ENCODE peak calls at places on chromosomes 1 and 21, in six cellular contexts. P is PC-3, V is NT2/D1, C is fibroblast of lung, F is IMR-90, H is kidney. X is an unnamed sample. For H3K4me1, the result is how much of the 10 kb centered on the place peaks cover.

GRCh38 chr1:103160281-103160680 is 52.0 kb upstream of the COL11A1 start:
- DNase-seq in P (no peak), V (no peak), C (peak), F (peak), H (no peak), X (no peak)

GRCh38 chr1:65021792-65022191 is 55.4 kb upstream of the JAK1 start:
- DNase-seq in P (no peak), V (no peak), C (no peak), F (no peak), H (no peak), X (no peak)

GRCh38 chr1:233244183-233244582 is 51.3 kb downstream of the PCNX2 start:
- DNase-seq in P (peak), V (no peak), C (peak), F (peak), H (no peak), X (peak)

GRCh38 chr1:177181280-177181630 is 10.5 kb downstream of the BRINP2 start:
- DNase-seq in P (no peak), V (no peak), C (no peak), F (no peak), H (peak), X (no peak)

GRCh38 chr1:19393051-19393450 is 80.9 kb downstream of the SLC66A1 start:
- DNase-seq in P (no peak), V (no peak), C (no peak), F (no peak), H (peak), X (no peak)

GRCh38 chr1:226365831-226366231 is 42.1 kb downstream of the PARP1 start:
- DNase-seq in P (peak), V (no peak), C (peak), F (peak), H (no peak), X (no peak)

GRCh38 chr1:56139786-56140185 is 439.6 kb downstream of the PLPP3 start:
- DNase-seq in P (no peak), V (peak), C (peak), F (no peak), H (no peak), X (no peak)

GRCh38 chr1:239619190-239619589 is 232.8 kb downstream of the CHRM3 start:
- DNase-seq in P (no peak), V (no peak), C (no peak), F (no peak), H (no peak), X (no peak)

GRCh38 chr21:30463713-30464112 is 16.5 kb downstream of the KRTAP19-1 start:
- DNase-seq in P (peak), V (peak), C (no peak), F (no peak), H (no peak), X (no peak)

GRCh38 chr1:43766818-43767525 is 59.6 kb downstream of the ST3GAL3 start:
- DNase-seq in P (no peak), V (peak), C (peak), F (peak), H (no peak), X (no peak)

GRCh38 chr1:17531682-17532487 is 7.6 kb upstream of the ARHGEF10L start:
- DNase-seq in P (peak), V (no peak), C (peak), F (no peak), H (peak), X (peak)

GRCh38 chr1:7207875-7208646 is 422.8 kb downstream of the CAMTA1 start:
- DNase-seq in P (peak), V (peak), C (peak), F (peak), H (no peak), X (peak)

GRCh38 chr1:221530791-221531190 is 211.1 kb downstream of the DUSP10 start:
- DNase-seq in P (no peak), V (no peak), C (no peak), F (no peak), H (no peak), X (no peak)

DNA sequence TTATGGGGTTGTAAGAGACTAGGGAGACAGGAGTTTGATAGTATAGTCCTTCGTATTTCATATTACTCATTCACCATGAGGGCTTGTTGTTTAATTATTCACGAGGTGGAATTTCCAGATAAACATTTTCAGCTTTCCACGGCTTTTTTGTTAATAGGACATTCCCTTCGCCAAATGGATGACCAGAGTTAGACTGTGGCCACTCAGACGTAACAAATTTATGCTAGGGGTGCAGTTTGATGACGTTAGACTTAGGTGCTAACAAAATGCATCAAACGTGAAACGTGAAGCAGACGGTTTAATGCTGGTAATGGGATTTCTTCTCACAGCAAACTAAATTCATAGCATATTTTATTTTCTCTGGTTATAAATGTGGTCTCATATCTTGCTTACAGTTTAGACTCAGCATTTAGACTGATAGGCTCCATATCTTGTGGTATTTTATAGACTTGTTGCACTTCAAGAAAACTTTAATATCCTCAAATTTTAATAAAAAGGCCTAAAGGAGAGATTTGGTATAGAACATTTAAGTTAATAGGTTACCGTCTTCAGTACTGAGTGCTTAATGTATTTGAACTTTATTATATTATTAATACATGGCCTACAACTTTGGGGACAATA is 2.3 kb downstream of the DHX9 start:
- DNase-seq in P (peak), V (no peak), C (peak), F (peak), H (no peak), X (no peak)
- H3K9ac ChIP-seq in P (peak), V (peak), C (no peak), F (peak), H (no peak), X (no peak)

GRCh38 chr1:21932127-21932526 is 5.0 kb downstream of the HSPG2 start:
- DNase-seq in P (no peak), V (no peak), C (peak), F (peak), H (no peak), X (no peak)
- H3K4me3 ChIP-seq in P (no peak), V (no peak), C (no peak), F (no peak), H (peak), X (no peak)

GRCh38 chr1:156074661-156075060 is 7.6 kb downstream of the MEX3A start:
- DNase-seq in P (no peak), V (no peak), C (no peak), F (no peak), H (no peak), X (no peak)

GRCh38 chr1:156075158-156075557 is 7.1 kb downstream of the MEX3A start:
- DNase-seq in P (no peak), V (no peak), C (no peak), F (no peak), H (no peak), X (no peak)

GRCh38 chr1:156073110-156073693 is 9.1 kb downstream of the MEX3A start:
- DNase-seq in P (no peak), V (no peak), C (no peak), F (no peak), H (no peak), X (no peak)

GRCh38 chr1:156072251-156072650 is 10.0 kb downstream of the MEX3A start:
- DNase-seq in P (no peak), V (no peak), C (no peak), F (no peak), H (no peak), X (no peak)

DNA sequence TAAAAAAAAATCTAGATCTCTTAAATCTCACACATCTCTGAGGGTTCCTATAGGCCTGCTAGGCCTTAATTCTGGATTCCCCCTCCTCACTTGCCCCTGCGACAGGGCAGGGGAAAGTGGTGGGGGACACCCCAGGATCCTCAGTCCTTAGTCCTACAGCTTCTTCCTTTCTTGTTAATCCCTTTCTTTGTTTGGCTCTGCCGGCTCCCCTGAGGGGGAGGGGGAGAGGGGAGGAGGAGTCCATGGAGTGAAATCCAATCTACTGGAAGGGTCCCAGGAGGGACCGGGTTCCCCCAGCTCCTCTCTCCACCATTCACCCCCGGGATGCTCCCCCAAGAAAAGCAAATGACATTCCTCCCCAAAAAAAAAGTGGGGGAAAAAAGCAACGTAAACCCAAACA is 8.5 kb downstream of the MEX3A start:
- DNase-seq in P (no peak), V (peak), C (no peak), F (no peak), H (no peak), X (no peak)
- H3K4me1 ChIP-seq in P (under half), V (half or more), C (under half), F (under half), H (under half), X (under half)

GRCh38 chr1:58785424-58786058 is 1.7 kb upstream of the JUN start:
- DNase-seq in P (peak), V (peak), C (peak), F (peak), H (peak), X (peak)

GRCh38 chr1:58788259-58788658 is 4.4 kb upstream of the JUN start:
- DNase-seq in P (no peak), V (no peak), C (no peak), F (no peak), H (no peak), X (no peak)

GRCh38 chr1:58784758-58785423 is 1.0 kb upstream of the JUN start:
- DNase-seq in P (peak), V (peak), C (peak), F (peak), H (peak), X (peak)

GRCh38 chr1:58786927-58787245 is 3.0 kb upstream of the JUN start:
- DNase-seq in P (no peak), V (no peak), C (no peak), F (no peak), H (no peak), X (no peak)

DNA sequence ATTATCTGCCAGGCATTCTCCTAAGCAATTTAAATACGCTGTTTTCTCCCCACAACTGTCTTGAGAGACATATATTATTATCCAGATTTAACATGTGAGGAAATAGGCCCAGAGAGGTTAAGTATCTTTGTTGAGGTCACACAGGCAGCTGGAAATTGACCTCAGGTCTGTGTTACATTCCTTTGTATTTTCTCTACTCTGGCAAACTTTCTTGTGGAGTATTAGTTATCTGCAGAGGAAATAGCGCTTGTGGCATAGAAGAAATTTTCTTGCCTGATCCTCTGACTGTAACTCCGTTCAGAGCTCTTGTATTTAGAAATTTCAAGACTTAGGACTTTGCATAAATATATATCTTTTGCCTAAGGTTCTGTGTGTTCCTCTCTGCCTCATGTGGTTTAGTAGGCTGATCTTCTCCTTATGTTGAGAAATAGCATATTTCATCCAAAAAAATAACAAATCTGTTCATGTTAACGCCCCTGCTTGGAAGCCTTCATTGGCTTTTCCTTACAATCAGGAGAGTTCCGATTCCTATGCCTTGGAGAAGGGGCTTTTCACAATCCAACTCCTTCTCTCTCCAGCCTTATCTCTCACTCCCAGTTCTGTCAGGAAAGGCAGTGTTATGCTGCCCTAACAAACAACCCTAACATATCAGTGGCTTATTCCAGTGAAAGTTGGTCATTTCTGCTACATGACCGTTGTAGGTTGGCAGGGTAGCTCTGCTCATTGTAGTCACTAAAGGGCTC is 2.5 kb upstream of the JUN start:
- DNase-seq in P (no peak), V (no peak), C (peak), F (peak), H (no peak), X (no peak)
- H3K9ac ChIP-seq in P (no peak), V (peak), C (no peak), F (no peak), H (peak), X (no peak)

GRCh38 chr1:151897861-151898468 is 11.3 kb downstream of the THEM4 start:
- DNase-seq in P (no peak), V (no peak), C (no peak), F (no peak), H (no peak), X (peak)
- H3K4me3 ChIP-seq in P (no peak), V (no peak), C (no peak), F (no peak), H (no peak), X (no peak)